ENCODE peak calls at places on chromosomes 1 and 21, in six cellular contexts. C is heart left ventricle, Y is lower leg skin, L is Peyer's patch, R is H54, Q is tibial nerve. H is an unnamed sample.

GRCh38 chr1:35544976-35545375 is 12.2 kb downstream of the KIAA0319L start:
- DNase-seq in C (peak; percentile 63), Y (no peak), L (peak; percentile 34), R (no peak), Q (no peak), H (no peak)

GRCh38 chr1:67830226-67830625 is 3.0 kb downstream of the GNG12 start:
- DNase-seq in C (no peak), Y (no peak), L (no peak), R (no peak), Q (no peak), H (no peak)

GRCh38 chr1:171590022-171590421 is 32.0 kb upstream of the MYOCOS start:
- DNase-seq in C (no peak), Y (no peak), L (no peak), R (no peak), Q (no peak), H (no peak)

GRCh38 chr21:28442624-28443023 is 550.1 kb downstream of the LTN1 start:
- DNase-seq in C (no peak), Y (no peak), L (no peak), R (no peak), Q (no peak), H (no peak)

GRCh38 chr1:62536865-62537264 is 60.5 kb upstream of the ANGPTL3 start:
- DNase-seq in C (no peak), Y (no peak), L (no peak), R (no peak), Q (no peak), H (no peak)

GRCh38 chr1:183279835-183280234 is 93.8 kb downstream of the LAMC2 start:
- DNase-seq in C (no peak), Y (no peak), L (no peak), R (peak; percentile 68), Q (no peak), H (no peak)

GRCh38 chr1:27527223-27527856 is 37.4 kb upstream of the WASF2 start:
- DNase-seq in C (peak; percentile 74), Y (peak; percentile 67), L (peak; percentile 63), R (no peak), Q (no peak), H (peak; percentile 84)

GRCh38 chr1:32250893-32251716 is at the start of gene LCK:
- DNase-seq in C (no peak), Y (no peak), L (peak; percentile 76), R (no peak), Q (no peak), H (no peak)

GRCh38 chr1:228265167-228265566 is 57.3 kb downstream of the OBSCN start:
- DNase-seq in C (no peak), Y (no peak), L (no peak), R (no peak), Q (no peak), H (no peak)

GRCh38 chr1:105872761-105873286 is 1183.7 kb upstream of the PRMT6 start:
- DNase-seq in C (no peak), Y (no peak), L (no peak), R (no peak), Q (no peak), H (no peak)

GRCh38 chr1:81325404-81325803 is 475.3 kb upstream of the ADGRL2 start:
- DNase-seq in C (no peak), Y (no peak), L (no peak), R (no peak), Q (no peak), H (no peak)

GRCh38 chr21:39313042-39313456 is 383 bp downstream of the BRWD1 start:
- DNase-seq in C (no peak), Y (peak; percentile 28), L (peak; percentile 28), R (peak; percentile 33), Q (no peak), H (no peak)

GRCh38 chr1:151988405-151988851 is 5.2 kb downstream of the S100A10 start:
- DNase-seq in C (no peak), Y (no peak), L (no peak), R (no peak), Q (no peak), H (no peak)

GRCh38 chr1:27488523-27489138 is 1.3 kb downstream of the WASF2 start:
- DNase-seq in C (no peak), Y (no peak), L (peak; percentile 16), R (no peak), Q (no peak), H (no peak)

GRCh38 chr1:113242481-113242880 is 147.8 kb upstream of the MAGI3 start:
- DNase-seq in C (no peak), Y (no peak), L (no peak), R (no peak), Q (no peak), H (no peak)

GRCh38 chr1:97986041-97987005 is 65.5 kb upstream of the DPYD start:
- DNase-seq in C (no peak), Y (no peak), L (no peak), R (no peak), Q (no peak), H (no peak)

GRCh38 chr1:54474500-54475235 is 68.5 kb upstream of the SSBP3 start:
- DNase-seq in C (peak; percentile 33), Y (no peak), L (peak; percentile 42), R (no peak), Q (no peak), H (no peak)

GRCh38 chr1:31881698-31882000 is 56.5 kb downstream of the PTP4A2 start:
- DNase-seq in C (no peak), Y (no peak), L (no peak), R (no peak), Q (no peak), H (no peak)

GRCh38 chr1:111471012-111471411 is 2.8 kb upstream of the C1orf162 start:
- DNase-seq in C (peak; percentile 46), Y (peak; percentile 70), L (peak; percentile 88), R (no peak), Q (no peak), H (no peak)

GRCh38 chr1:30782361-30783243 is 25.0 kb upstream of the LAPTM5 start:
- DNase-seq in C (peak; percentile 73), Y (no peak), L (peak; percentile 57), R (peak; percentile 79), Q (no peak), H (peak; percentile 78)

GRCh38 chr1:150895618-150896017 is 8.7 kb downstream of the CTXND2 start:
- DNase-seq in C (no peak), Y (no peak), L (no peak), R (no peak), Q (no peak), H (no peak)

GRCh38 chr1:210259496-210259895 is 26.9 kb downstream of the SERTAD4 start:
- DNase-seq in C (no peak), Y (no peak), L (no peak), R (no peak), Q (no peak), H (no peak)

GRCh38 chr1:47895436-47895835 is 101.7 kb downstream of the TRABD2B start:
- DNase-seq in C (no peak), Y (no peak), L (no peak), R (no peak), Q (no peak), H (no peak)
- TF ChIP-seq POLR2A in C (no peak), Y (no peak), L (no peak), R (no peak), Q (no peak), H (no peak)

GRCh38 chr1:161196521-161197451 is 2.1 kb downstream of the ADAMTS4 start:
- DNase-seq in C (peak; percentile 55), Y (no peak), L (no peak), R (no peak), Q (no peak), H (no peak)
- TF ChIP-seq POLR2A in C (no peak), Y (no peak), L (no peak), R (no peak), Q (no peak), H (no peak)

GRCh38 chr21:45948576-45949141 is 32.9 kb upstream of the COL6A1 start:
- DNase-seq in C (no peak), Y (no peak), L (no peak), R (no peak), Q (no peak), H (no peak)
- TF ChIP-seq POLR2A in C (no peak), Y (no peak), L (no peak), R (no peak), Q (no peak), H (no peak)

DNA sequence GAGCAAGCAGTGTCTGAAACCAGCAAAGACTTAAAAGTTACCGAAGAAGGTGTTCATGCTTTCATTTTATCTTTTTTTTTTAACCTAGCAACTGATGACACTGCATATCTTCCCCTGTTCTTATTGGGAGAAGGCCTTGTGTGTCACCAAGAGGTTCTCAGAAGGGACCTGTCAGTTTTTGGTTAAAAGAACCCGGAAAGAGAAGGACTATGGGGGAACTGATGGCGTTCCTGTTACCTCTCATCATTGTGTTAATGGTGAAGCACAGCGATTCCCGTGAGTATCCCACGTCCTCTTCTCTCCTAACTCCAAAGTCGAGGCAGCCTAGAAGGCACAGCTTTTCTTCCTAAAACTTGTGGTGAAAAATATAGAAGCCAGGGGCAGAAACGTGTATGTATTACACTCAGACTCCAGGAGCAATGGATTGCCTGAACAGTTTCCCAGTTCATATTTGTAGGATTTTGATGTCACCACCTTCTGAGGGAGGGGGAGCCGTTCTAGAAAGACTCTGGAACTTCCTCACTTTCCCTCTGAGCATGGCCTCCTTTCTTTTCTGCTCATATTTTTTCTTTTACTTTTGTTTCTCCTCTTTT is at the start of gene MR1:
- DNase-seq in C (peak; percentile 39), Y (peak; percentile 49), L (peak; percentile 52), R (peak; percentile 71), Q (no peak), H (no peak)
- TF ChIP-seq POLR2A in C (peak; percentile 63), Y (no peak), L (no peak), R (peak; percentile 42), Q (peak; percentile 69), H (no peak)

DNA sequence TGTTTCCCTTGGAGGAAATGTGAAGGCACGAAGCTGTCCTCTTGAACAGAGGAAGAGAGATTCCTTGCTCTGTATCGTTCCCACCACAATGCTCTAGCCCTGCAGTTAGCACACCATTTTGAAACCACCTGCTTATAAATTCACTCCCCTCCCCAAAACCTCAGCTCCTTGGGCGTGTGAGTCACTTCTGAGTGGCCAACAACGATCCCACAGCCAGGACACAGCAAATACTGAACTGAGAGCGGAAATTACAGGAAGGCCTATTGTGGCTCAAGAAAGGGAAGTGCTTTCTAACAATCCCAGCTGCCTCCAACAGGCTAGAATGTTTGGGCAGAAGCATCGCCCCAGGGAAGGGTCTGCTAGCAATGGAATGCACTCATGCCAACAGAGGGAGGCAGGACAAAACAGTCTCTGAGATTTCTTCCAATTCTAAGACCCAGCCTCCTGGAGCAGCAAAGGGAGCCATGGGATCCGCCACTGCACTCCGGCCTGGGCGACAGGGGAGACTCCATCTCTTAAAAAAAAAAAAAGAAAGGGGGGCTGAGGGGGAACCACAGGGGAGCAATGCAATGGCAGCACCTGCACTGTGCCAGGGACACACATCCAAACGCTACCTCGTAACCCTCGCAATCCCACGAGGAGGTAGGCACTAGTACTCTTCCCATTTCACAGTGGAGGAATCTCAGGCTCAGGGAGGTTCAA is 1.9 kb downstream of the TMEM53 start:
- DNase-seq in C (peak; percentile 56), Y (peak; percentile 48), L (peak; percentile 56), R (peak; percentile 53), Q (no peak), H (peak; percentile 49)
- TF ChIP-seq POLR2A in C (peak; percentile 14), Y (no peak), L (no peak), R (no peak), Q (no peak), H (no peak)

H was measured in breast epithelium.